ENCODE peak calls at places on chromosomes 5 and 9, in six cellular contexts. One of them, this sample, is unnamed.

GRCh38 chr5:178389031-178389729 is 156.6 kb upstream of the PHYKPL start:
- DNase-seq in A549: no peak
- DNase-seq in RPMI8226: no peak
- DNase-seq in putamen: no peak
- DNase-seq in GM04503: no peak
- DNase-seq in Kasumi-1: no peak
- DNase-seq in this sample: no peak

GRCh38 chr5:65742565-65743231 is 20.7 kb downstream of the NLN start:
- DNase-seq in A549: peak; percentile 50
- DNase-seq in RPMI8226: peak; percentile 52
- DNase-seq in putamen: no peak
- DNase-seq in GM04503: peak; percentile 62
- DNase-seq in Kasumi-1: peak; percentile 78
- DNase-seq in this sample: no peak

GRCh38 chr9:13386324-13386723 is 106.8 kb upstream of the MPDZ start:
- DNase-seq in A549: no peak
- DNase-seq in RPMI8226: no peak
- DNase-seq in putamen: no peak
- DNase-seq in GM04503: no peak
- DNase-seq in Kasumi-1: no peak
- DNase-seq in this sample: peak; percentile 46

GRCh38 chr5:138650999-138651766 is 76.0 kb upstream of the HSPA9 start:
- DNase-seq in A549: no peak
- DNase-seq in RPMI8226: no peak
- DNase-seq in putamen: no peak
- DNase-seq in GM04503: no peak
- DNase-seq in Kasumi-1: no peak
- DNase-seq in this sample: no peak

GRCh38 chr5:129496410-129496809 is 36.3 kb downstream of the ADAMTS19 start:
- DNase-seq in A549: no peak
- DNase-seq in RPMI8226: no peak
- DNase-seq in putamen: no peak
- DNase-seq in GM04503: no peak
- DNase-seq in Kasumi-1: no peak
- DNase-seq in this sample: no peak

GRCh38 chr9:75358837-75359236 is 270.5 kb downstream of the OSTF1 start:
- DNase-seq in A549: no peak
- DNase-seq in RPMI8226: no peak
- DNase-seq in putamen: no peak
- DNase-seq in GM04503: no peak
- DNase-seq in Kasumi-1: no peak
- DNase-seq in this sample: no peak

GRCh38 chr5:79699766-79700400 is 10.2 kb downstream of the CMYA5 start:
- DNase-seq in A549: no peak
- DNase-seq in RPMI8226: peak; percentile 35
- DNase-seq in putamen: no peak
- DNase-seq in GM04503: no peak
- DNase-seq in Kasumi-1: no peak
- DNase-seq in this sample: no peak

GRCh38 chr9:90645721-90646120 is 3.1 kb upstream of the DIRAS2 start:
- DNase-seq in A549: no peak
- DNase-seq in RPMI8226: no peak
- DNase-seq in putamen: no peak
- DNase-seq in GM04503: no peak
- DNase-seq in Kasumi-1: no peak
- DNase-seq in this sample: no peak

GRCh38 chr5:148912146-148912545 is 85.7 kb downstream of the ADRB2 start:
- DNase-seq in A549: no peak
- DNase-seq in RPMI8226: no peak
- DNase-seq in putamen: no peak
- DNase-seq in GM04503: no peak
- DNase-seq in Kasumi-1: no peak
- DNase-seq in this sample: no peak

GRCh38 chr9:29701536-29701935 is 2128.3 kb upstream of the C9orf72 start:
- DNase-seq in A549: no peak
- DNase-seq in RPMI8226: no peak
- DNase-seq in putamen: no peak
- DNase-seq in GM04503: no peak
- DNase-seq in Kasumi-1: no peak
- DNase-seq in this sample: no peak

GRCh38 chr5:9551567-9551966 is 5.7 kb upstream of the SEMA5A start:
- DNase-seq in A549: no peak
- DNase-seq in RPMI8226: no peak
- DNase-seq in putamen: no peak
- DNase-seq in GM04503: no peak
- DNase-seq in Kasumi-1: no peak
- DNase-seq in this sample: no peak

This sample was measured in Right ventricle myocardium superior.